ENCODE peak calls at places on chromosomes 11 and 22, in five cellular contexts. D is HAP-1, C is psoas muscle, A is colonic mucosa, Y is adipocyte. N is an unnamed sample.
A peak's percentile ranks its signal among the peaks of the same experiment; 100 is the strongest.

GRCh38 chr11:18890615-18891014 is 48.6 kb downstream of the MRGPRX1 start:
- DNase-seq in D (no peak), Y (no peak), A (no peak), C (no peak), N (no peak)

GRCh38 chr22:33129621-33130020 is 71.4 kb upstream of the SYN3 start:
- DNase-seq in D (no peak), C (no peak), A (no peak), Y (no peak), N (no peak)

GRCh38 chr11:46296520-46297448 is 19.3 kb downstream of the CREB3L1 start:
- DNase-seq in D (no peak), C (peak; percentile 65), Y (peak; percentile 94), A (no peak), N (no peak)

GRCh38 chr11:20634044-20634443 is 34.6 kb downstream of the SLC6A5 start:
- DNase-seq in C (no peak), Y (no peak), D (no peak), A (no peak), N (no peak)

GRCh38 chr11:64267207-64267945 is 16.0 kb downstream of the PLCB3 start:
- DNase-seq in Y (no peak), A (peak; percentile 60), C (peak; percentile 60), D (no peak), N (peak; percentile 64)

GRCh38 chr11:129223701-129224149 is 31.6 kb upstream of the ARHGAP32 start:
- DNase-seq in C (no peak), D (no peak), A (no peak), Y (peak; percentile 81), N (no peak)

GRCh38 chr22:28349114-28349513 is 330.5 kb downstream of the TTC28 start:
- DNase-seq in A (no peak), Y (no peak), C (no peak), D (no peak), N (no peak)

GRCh38 chr22:36117053-36117554 is 43.5 kb downstream of the APOL3 start:
- DNase-seq in D (no peak), Y (no peak), A (no peak), C (no peak), N (no peak)

GRCh38 chr22:47597041-47597440 is 834.6 kb downstream of the TBC1D22A start:
- DNase-seq in A (no peak), Y (no peak), D (no peak), C (no peak), N (no peak)

GRCh38 chr11:64887757-64888405 is 9.5 kb upstream of the EHD1 start:
- DNase-seq in C (peak; percentile 91), Y (peak; percentile 84), A (peak; percentile 92), D (peak; percentile 66), N (peak; percentile 92)

GRCh38 chr11:112637046-112637445 is 324.2 kb upstream of the NCAM1 start:
- DNase-seq in Y (no peak), A (no peak), C (no peak), D (no peak), N (no peak)

GRCh38 chr11:117183724-117184349 is 5.3 kb downstream of the SIDT2 start:
- DNase-seq in A (peak; percentile 65), C (peak; percentile 41), D (no peak), Y (no peak), N (peak; percentile 45)

GRCh38 chr22:49810363-49811013 is 17.2 kb downstream of the BRD1 start:
- DNase-seq in C (no peak), D (no peak), Y (no peak), A (no peak), N (no peak)

GRCh38 chr11:58867556-58867955 is 23.1 kb upstream of the GLYATL2 start:
- DNase-seq in C (no peak), Y (no peak), A (no peak), D (no peak), N (no peak)

GRCh38 chr11:107999759-108000455 is 8.8 kb upstream of the CUL5 start:
- DNase-seq in A (no peak), C (no peak), Y (peak; percentile 16), D (peak; percentile 72), N (peak; percentile 18)

DNA sequence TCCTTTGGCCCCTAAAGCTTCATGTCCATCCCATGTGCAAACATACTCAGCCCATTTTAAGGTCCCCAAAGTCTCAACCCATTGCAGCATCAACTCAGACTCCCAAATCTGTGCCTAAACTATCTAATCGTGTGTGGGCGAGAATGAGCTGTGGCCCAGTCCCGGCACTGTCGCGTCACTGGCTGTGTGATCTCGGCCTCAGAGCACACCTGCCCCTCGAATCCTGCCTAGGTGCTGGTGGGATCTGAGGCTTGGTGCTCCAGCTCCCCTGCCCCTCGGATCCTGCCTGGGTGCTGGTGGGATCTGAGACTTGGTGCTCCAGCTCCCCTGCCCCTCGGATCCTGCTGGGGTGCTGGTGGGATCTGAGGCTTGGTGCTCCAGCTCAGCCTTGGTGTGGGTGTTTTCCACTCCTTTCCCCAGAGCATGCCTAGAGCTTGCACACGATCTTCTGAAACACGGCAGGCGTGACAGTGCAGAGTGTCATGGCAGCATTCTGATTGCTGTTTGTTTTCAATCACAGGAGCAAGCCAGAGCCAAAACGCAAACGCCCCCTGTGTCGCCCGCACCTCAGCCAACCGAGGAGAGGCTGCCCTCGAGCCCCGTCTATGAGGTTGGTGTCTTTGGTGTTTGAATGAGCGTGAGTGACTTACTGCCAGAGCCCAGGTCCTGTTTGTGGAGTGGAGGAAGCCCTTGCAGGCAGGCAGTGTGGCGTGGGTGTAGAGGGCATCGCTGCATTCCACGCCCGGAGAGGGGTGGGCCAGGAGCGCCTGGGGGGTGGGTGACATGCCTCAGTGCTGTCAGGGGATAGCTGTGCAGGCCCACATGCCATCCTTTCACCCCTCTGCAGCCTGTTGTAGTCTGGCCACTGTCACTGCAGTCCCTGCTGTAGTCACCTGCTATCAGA is 32.6 kb downstream of the CTTN start:
- DNase-seq in A (no peak), C (peak; percentile 26), D (no peak), Y (no peak), N (no peak)
- H3K36me3 ChIP-seq in A (peaks cover 31% of the 10 kb centered on the region), C (peaks cover 5% of the 10 kb centered on the region), D (peaks cover 79% of the 10 kb centered on the region), Y (peaks cover 87% of the 10 kb centered on the region), N (peaks cover 14% of the 10 kb centered on the region)

GRCh38 chr11:4085575-4085974 is 9.0 kb upstream of the RRM1 start:
- DNase-seq in C (no peak), A (no peak), D (no peak), Y (no peak), N (no peak)

GRCh38 chr11:4087551-4087950 is 7.0 kb upstream of the RRM1 start:
- DNase-seq in C (no peak), Y (no peak), D (no peak), A (no peak), N (no peak)

GRCh38 chr11:4090258-4090657 is 4.3 kb upstream of the RRM1 start:
- DNase-seq in Y (no peak), D (no peak), C (no peak), A (no peak), N (no peak)

GRCh38 chr11:4084406-4084805 is 10.2 kb upstream of the RRM1 start:
- DNase-seq in C (no peak), D (no peak), Y (no peak), A (no peak), N (no peak)

GRCh38 chr11:4086584-4087353 is 7.8 kb upstream of the RRM1 start:
- DNase-seq in A (no peak), Y (no peak), C (no peak), D (no peak), N (no peak)
- H3K36me3 ChIP-seq in A (peaks cover 4% of the 10 kb centered on the region), Y (peaks cover 76% of the 10 kb centered on the region), C (peaks cover 15% of the 10 kb centered on the region), D (no peaks in the 10 kb centered on the region), N (peaks cover 10% of the 10 kb centered on the region)

GRCh38 chr11:44113572-44113971 is 18.1 kb downstream of the EXT2 start:
- DNase-seq in A (no peak), Y (no peak), D (no peak), C (no peak), N (no peak)
- H3K36me3 ChIP-seq in A (peaks cover 5% of the 10 kb centered on the region), Y (peaks cover 60% of the 10 kb centered on the region), D (peaks cover 16% of the 10 kb centered on the region), C (no peaks in the 10 kb centered on the region), N (peaks cover 20% of the 10 kb centered on the region)

GRCh38 chr22:46289244-46289891 is 7.3 kb upstream of the GTSE1 start:
- DNase-seq in C (peak; percentile 51), Y (no peak), D (no peak), A (no peak), N (no peak)

GRCh38 chr22:46290121-46290842 is 6.4 kb upstream of the GTSE1 start:
- DNase-seq in A (no peak), Y (no peak), C (peak; percentile 85), D (no peak), N (no peak)

GRCh38 chr22:46292727-46293126 is 3.9 kb upstream of the GTSE1 start:
- DNase-seq in C (no peak), Y (no peak), A (no peak), D (no peak), N (no peak)

GRCh38 chr22:46292173-46292572 is 4.5 kb upstream of the GTSE1 start:
- DNase-seq in A (no peak), D (no peak), Y (no peak), C (no peak), N (no peak)

DNA sequence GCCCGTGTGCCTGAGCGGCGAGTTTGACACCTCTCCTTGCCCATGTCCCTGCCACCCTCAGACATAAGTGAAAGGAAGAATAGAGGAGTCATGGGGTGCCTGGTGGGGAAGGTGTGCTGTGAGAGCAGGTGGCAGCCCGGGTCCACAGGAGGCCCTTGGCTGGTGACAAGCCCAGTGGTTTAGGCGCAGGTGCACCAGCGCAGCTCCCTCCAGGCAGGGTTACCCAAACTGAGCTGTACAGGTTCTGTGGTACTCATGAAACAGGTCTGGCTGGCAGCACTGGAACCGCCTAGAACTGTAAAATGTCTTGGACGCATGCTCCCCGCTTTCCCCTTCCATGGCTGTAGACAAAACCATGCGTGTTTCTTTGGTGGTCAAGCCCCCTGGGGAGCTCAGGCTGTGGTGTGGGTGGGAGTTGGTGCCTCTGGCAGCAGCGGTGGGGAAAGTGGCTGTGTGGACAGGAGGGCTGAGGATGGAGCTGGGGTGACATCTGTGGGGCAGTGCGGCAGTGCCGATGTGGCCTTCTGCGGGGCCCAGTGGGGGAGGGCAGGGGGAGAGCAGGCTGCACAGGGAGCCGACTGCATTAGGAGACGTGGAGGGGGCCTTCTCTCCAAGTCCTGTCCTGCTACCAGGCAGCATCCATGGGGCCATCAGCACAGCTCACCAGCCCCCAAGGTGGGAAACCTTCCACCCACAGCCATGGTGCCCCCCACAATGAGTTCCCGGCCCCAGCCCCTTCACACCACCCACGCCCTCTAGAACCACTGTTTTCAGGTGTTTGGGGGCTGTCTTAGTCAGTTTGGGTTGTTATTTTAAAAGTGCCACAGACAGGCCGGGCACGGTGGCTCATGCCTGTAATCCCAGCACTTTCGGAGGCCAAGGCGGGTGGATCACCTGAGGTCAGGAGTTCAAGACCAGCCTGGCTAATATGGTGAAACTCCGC is 5.6 kb upstream of the GTSE1 start:
- DNase-seq in Y (no peak), D (no peak), A (no peak), C (no peak), N (no peak)
- H3K36me3 ChIP-seq in Y (peaks cover 74% of the 10 kb centered on the region), D (peaks cover 16% of the 10 kb centered on the region), A (no peaks in the 10 kb centered on the region), C (no peaks in the 10 kb centered on the region), N (peaks cover 30% of the 10 kb centered on the region)

DNA sequence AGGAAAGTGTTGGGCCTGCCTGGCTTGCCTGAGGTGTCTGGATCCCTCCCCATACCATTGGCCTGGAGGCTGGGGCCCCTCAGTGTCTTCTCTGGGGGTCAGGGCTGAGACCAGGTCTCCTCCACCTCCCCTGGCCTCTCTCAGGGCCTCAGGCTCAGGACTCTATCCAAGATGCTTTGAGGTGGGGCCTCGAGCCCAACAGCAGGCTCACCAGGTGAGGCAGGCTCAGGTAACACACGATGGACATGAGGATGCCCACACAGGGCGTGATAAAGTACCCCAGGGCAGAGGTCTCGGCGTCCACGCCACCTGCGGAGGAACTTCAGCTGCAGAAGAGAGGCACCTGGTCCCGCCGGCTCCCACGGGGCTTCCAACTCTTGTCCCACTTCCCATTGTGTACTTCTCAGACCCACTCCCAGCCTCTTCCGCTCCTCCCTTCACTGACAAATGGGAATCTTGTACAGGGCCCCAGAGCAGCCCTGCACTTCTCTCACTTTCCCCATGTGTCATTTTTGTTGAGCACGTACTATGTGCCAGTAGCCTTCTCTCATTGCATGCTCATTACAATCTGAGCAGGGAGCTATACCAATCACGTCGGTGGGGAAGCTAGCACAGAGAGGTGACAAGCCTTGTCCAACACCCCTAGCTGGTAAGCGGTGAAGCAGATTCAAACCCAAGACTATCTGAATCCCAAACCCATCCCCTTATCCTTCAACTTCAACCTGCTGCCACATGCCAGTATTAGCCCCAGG is 3.8 kb downstream of the SLC29A2 start:
- DNase-seq in Y (no peak), C (peak; percentile 42), A (no peak), D (no peak), N (no peak)
- H3K36me3 ChIP-seq in Y (peaks cover 3% of the 10 kb centered on the region), C (no peaks in the 10 kb centered on the region), A (no peaks in the 10 kb centered on the region), D (peaks cover 68% of the 10 kb centered on the region), N (no peaks in the 10 kb centered on the region)